ENCODE peak calls at places on chromosomes 4 and X, in four cellular contexts. Z, O, A and I are unnamed samples.

GRCh38 chrX:3312109-3312508 is 34.3 kb downstream of the MXRA5 start:
- DNase-seq in Z (no peak), O (no peak), A (no peak), I (no peak)

GRCh38 chrX:147899715-147900114 is 12.0 kb upstream of the FMR1 start:
- DNase-seq in Z (no peak), O (no peak), A (no peak), I (no peak)

GRCh38 chr4:114964016-114964415 is 149.4 kb downstream of the NDST4 start:
- DNase-seq in Z (no peak), O (no peak), A (no peak), I (no peak)

GRCh38 chr4:101685126-101685525 is 105.4 kb upstream of the BANK1 start:
- DNase-seq in Z (no peak), O (no peak), A (no peak), I (no peak)

GRCh38 chr4:161256172-161256571 is 907.6 kb downstream of the FSTL5 start:
- DNase-seq in Z (no peak), O (no peak), A (no peak), I (no peak)

GRCh38 chrX:40792433-40792832 is 57.1 kb upstream of the MED14 start:
- DNase-seq in Z (no peak), O (no peak), A (no peak), I (no peak)

GRCh38 chrX:138006176-138006575 is 440.2 kb downstream of the ZIC3 start:
- DNase-seq in Z (no peak), O (no peak), A (no peak), I (no peak)

GRCh38 chrX:13649823-13650222 is 3.1 kb upstream of the TCEANC start:
- DNase-seq in Z (no peak), O (no peak), A (no peak), I (no peak)

GRCh38 chr4:169369634-169370033 is 98.9 kb upstream of the SH3RF1 start:
- DNase-seq in Z (no peak), O (no peak), A (no peak), I (no peak)

GRCh38 chrX:47690175-47690574 is 31.2 kb upstream of the UXT start:
- DNase-seq in Z (no peak), O (no peak), A (no peak), I (no peak)

GRCh38 chr4:176735300-176735699 is 57.4 kb downstream of the VEGFC start:
- DNase-seq in Z (no peak), O (no peak), A (no peak), I (no peak)

GRCh38 chrX:22664826-22665225 is 334.9 kb upstream of the DDX53 start:
- DNase-seq in Z (no peak), O (no peak), A (no peak), I (no peak)

GRCh38 chrX:1336331-1337143 is at the start of gene IL3RA:
- DNase-seq in Z (peak), O (no peak), A (peak), I (peak)

GRCh38 chrX:68461541-68461940 is 28.2 kb upstream of the OPHN1 start:
- DNase-seq in Z (no peak), O (no peak), A (no peak), I (no peak)

GRCh38 chr4:16083217-16084191 is at the start of gene PROM1:
- DNase-seq in Z (no peak), O (no peak), A (no peak), I (no peak)

GRCh38 chr4:134201216-134202098 is at the start of gene PABPC4L:
- DNase-seq in Z (no peak), O (no peak), A (peak), I (no peak)

GRCh38 chr4:7674706-7675105 is 240.0 kb upstream of the PSAPL1 start:
- DNase-seq in Z (no peak), O (peak), A (no peak), I (no peak)

GRCh38 chr4:1126506-1126905 is 13.1 kb upstream of the RNF212 start:
- DNase-seq in Z (no peak), O (no peak), A (no peak), I (no peak)

GRCh38 chrX:72131317-72132294 is at the start of gene RTL5:
- DNase-seq in Z (peak), O (peak), A (peak), I (peak)

GRCh38 chr4:60805500-60806313 is 394.4 kb upstream of the ADGRL3 start:
- DNase-seq in Z (no peak), O (no peak), A (no peak), I (no peak)

GRCh38 chrX:49209434-49210251 is 9.7 kb upstream of the SYP start:
- DNase-seq in Z (no peak), O (no peak), A (no peak), I (no peak)

GRCh38 chrX:39950035-39950688 is 147.6 kb downstream of the BCOR start:
- DNase-seq in Z (no peak), O (no peak), A (no peak), I (no peak)

GRCh38 chrX:56802921-56803848 is 74.1 kb downstream of the NBDY start:
- DNase-seq in Z (no peak), O (peak), A (peak), I (peak)

GRCh38 chrX:43958529-43958928 is 14.7 kb downstream of the NDP start:
- DNase-seq in Z (no peak), O (peak), A (no peak), I (no peak)

GRCh38 chr4:4860803-4861591 is 1.5 kb downstream of the MSX1 start:
- DNase-seq in Z (no peak), O (no peak), A (peak), I (no peak)

GRCh38 chr4:121675715-121676114 is 21.1 kb downstream of the ANXA5 start:
- DNase-seq in Z (no peak), O (no peak), A (no peak), I (no peak)

GRCh38 chr4:82372874-82373815 is 646 bp downstream of the HNRNPD start:
- DNase-seq in Z (peak), O (peak), A (peak), I (peak)

GRCh38 chrX:88425739-88426138 is 321.3 kb upstream of the CPXCR1 start:
- DNase-seq in Z (no peak), O (no peak), A (no peak), I (no peak)

GRCh38 chrX:102976793-102977495 is 39.9 kb downstream of the RAB40AL start:
- DNase-seq in Z (no peak), O (no peak), A (no peak), I (no peak)

GRCh38 chr4:130524057-130524456 is 1428.1 kb downstream of the C4orf33 start:
- DNase-seq in Z (no peak), O (no peak), A (no peak), I (no peak)

GRCh38 chrX:10649286-10649685 is 28.9 kb upstream of the MID1 start:
- DNase-seq in Z (no peak), O (no peak), A (no peak), I (no peak)

GRCh38 chr4:29852537-29852936 is 867.6 kb upstream of the PCDH7 start:
- DNase-seq in Z (no peak), O (no peak), A (no peak), I (no peak)

GRCh38 chrX:72716766-72717165 is 2.7 kb upstream of the PHKA1 start:
- DNase-seq in Z (no peak), O (no peak), A (no peak), I (no peak)

GRCh38 chrX:118418811-118419251 is 72.9 kb downstream of the WDR44 start:
- DNase-seq in Z (no peak), O (no peak), A (no peak), I (no peak)

GRCh38 chr4:7785017-7785416 is 154.6 kb downstream of the AFAP1 start:
- DNase-seq in Z (no peak), O (no peak), A (no peak), I (no peak)

GRCh38 chrX:49053223-49054072 is 5.4 kb upstream of the CCDC120 start:
- DNase-seq in Z (no peak), O (peak), A (peak), I (peak)

GRCh38 chrX:41670108-41670507 is 18.7 kb upstream of the GPR34 start:
- DNase-seq in Z (no peak), O (no peak), A (no peak), I (no peak)